ENCODE peak calls at places on chromosomes 6 and 20, in seven cellular contexts. R is K562, W is H1, K is SK-N-SH, B is HCT116, Z is GM12878, P is HepG2. H is an unnamed sample.

GRCh38 chr6:170316071-170316470 is 9.5 kb downstream of the FAM120B start:
- DNase-seq in R (no peak), W (no peak), K (no peak), B (no peak), Z (no peak), P (no peak), H (no peak)

GRCh38 chr20:5215592-5216304 is 88.9 kb downstream of the CDS2 start:
- DNase-seq in R (no peak), W (no peak), K (no peak), B (no peak), Z (no peak), P (no peak), H (no peak)

GRCh38 chr6:111804627-111805235 is 68.5 kb downstream of the FYN start:
- DNase-seq in R (peak), W (no peak), K (no peak), B (no peak), Z (peak), P (no peak), H (no peak)

GRCh38 chr20:48465271-48465670 is 362.5 kb downstream of the PREX1 start:
- DNase-seq in R (no peak), W (no peak), K (no peak), B (no peak), Z (no peak), P (no peak), H (no peak)

GRCh38 chr6:121647905-121648304 is 212.5 kb downstream of the GJA1 start:
- DNase-seq in R (no peak), W (no peak), K (no peak), B (no peak), Z (no peak), P (no peak), H (no peak)

GRCh38 chr6:44734886-44735630 is 347.6 kb downstream of the CDC5L start:
- DNase-seq in R (no peak), W (no peak), K (no peak), B (no peak), Z (peak), P (no peak), H (no peak)

GRCh38 chr20:20217626-20218025 is 150.3 kb upstream of the INSM1 start:
- DNase-seq in R (no peak), W (no peak), K (no peak), B (no peak), Z (no peak), P (no peak), H (no peak)

GRCh38 chr6:168326294-168327261 is 7.0 kb upstream of the DACT2 start:
- DNase-seq in R (no peak), W (no peak), K (no peak), B (no peak), Z (no peak), P (peak), H (no peak)

GRCh38 chr6:124389127-124389526 is 573.1 kb upstream of the RNF217 start:
- DNase-seq in R (no peak), W (no peak), K (no peak), B (no peak), Z (no peak), P (no peak), H (no peak)

GRCh38 chr20:38260378-38261053 is at the start of gene KIAA1755:
- DNase-seq in R (no peak), W (no peak), K (peak), B (no peak), Z (no peak), P (peak), H (no peak)
- TF ChIP-seq JUND in R (no peak), W (no peak), K (no peak), B (no peak), Z (no peak), P (no peak), H (no peak)

DNA sequence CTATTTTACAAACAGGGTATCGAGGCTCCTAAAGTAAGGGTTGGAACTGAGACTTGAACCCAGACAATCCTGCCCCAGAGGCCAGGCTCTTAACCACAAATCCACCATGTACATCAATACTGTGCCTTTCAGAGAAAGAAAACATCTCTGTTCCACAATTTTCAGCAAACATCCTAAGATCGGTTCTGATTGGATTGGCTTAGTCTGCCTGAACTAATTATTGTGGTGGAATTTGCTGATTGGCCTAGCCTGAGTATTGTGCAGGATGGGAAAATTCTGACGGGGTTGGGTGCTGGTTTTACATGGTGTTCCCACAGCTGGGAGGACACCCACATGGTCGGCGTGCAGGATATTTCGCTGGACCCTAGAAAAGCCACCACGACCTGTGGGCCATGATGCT is at the start of gene CLPSL1:
- DNase-seq in R (no peak), W (no peak), K (no peak), B (no peak), Z (no peak), P (no peak), H (no peak)
- TF ChIP-seq JUND in R (no peak), W (no peak), K (no peak), B (no peak), Z (no peak), P (no peak), H (no peak)

GRCh38 chr6:128370072-128370471 is 150.3 kb downstream of the PTPRK start:
- DNase-seq in R (no peak), W (no peak), K (no peak), B (no peak), Z (no peak), P (peak), H (no peak)
- TF ChIP-seq JUND in R (no peak), W (no peak), K (peak), B (peak), Z (no peak), P (no peak), H (no peak)

GRCh38 chr20:46011631-46012482 is 3.1 kb downstream of the MMP9 start:
- DNase-seq in R (peak), W (peak), K (peak), B (peak), Z (no peak), P (peak), H (peak)

GRCh38 chr20:46013826-46014516 is 5.3 kb downstream of the MMP9 start:
- DNase-seq in R (peak), W (no peak), K (peak), B (peak), Z (no peak), P (peak), H (peak)

GRCh38 chr20:46012926-46013825 is 4.5 kb downstream of the MMP9 start:
- DNase-seq in R (no peak), W (no peak), K (peak), B (no peak), Z (no peak), P (no peak), H (no peak)

GRCh38 chr20:46017272-46017671 is 8.6 kb downstream of the MMP9 start:
- DNase-seq in R (no peak), W (no peak), K (no peak), B (no peak), Z (no peak), P (no peak), H (no peak)

DNA sequence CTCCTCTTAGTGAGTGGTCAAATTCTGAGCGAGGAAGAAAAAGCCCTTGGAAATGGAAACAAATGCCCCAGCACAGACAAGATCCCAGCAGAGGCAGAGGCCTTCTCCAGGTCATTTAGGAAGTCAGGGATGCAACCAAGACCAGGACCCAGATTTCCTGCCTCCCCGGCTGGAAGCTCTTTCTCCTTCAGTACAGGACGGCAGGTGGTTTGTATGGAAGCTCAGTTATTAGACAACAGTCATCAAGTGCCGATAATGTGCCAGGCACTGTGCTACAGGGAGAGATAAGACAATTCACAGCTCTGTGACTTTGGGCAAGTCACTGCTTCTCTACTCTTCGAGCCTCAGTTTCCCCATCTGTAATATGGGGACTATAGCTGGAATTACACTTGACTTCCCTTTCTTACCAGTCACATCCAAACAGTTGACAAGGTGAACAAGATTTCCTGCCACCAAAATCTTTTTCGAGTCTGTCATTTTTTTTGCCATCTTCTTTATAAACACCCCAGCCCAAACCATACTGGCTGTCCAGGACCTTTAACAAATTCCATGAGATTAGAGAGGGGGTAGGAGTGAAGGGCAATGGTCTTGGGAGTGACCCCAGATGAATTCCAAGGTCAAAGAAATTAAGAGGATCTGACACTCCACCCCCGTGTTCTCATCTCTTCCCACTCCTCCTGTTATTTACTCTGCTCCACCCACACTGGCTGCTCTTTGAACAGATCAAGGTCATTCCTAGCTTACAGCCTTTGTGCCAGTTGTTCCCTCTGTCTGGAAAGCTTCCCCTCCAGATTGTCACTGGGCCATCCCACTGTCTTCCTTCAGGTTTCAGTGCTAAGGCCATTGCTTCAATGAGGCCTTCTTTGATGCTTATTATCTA is 6.0 kb downstream of the MMP9 start:
- DNase-seq in R (no peak), W (no peak), K (no peak), B (no peak), Z (no peak), P (peak), H (no peak)
- TF ChIP-seq JUND in R (no peak), W (no peak), K (no peak), B (no peak), Z (no peak), P (no peak), H (no peak)

GRCh38 chr6:137923866-137924616 is 57.0 kb downstream of the TNFAIP3 start:
- DNase-seq in R (no peak), W (no peak), K (no peak), B (no peak), Z (no peak), P (no peak), H (no peak)

GRCh38 chr6:137926985-137927384 is 59.9 kb downstream of the TNFAIP3 start:
- DNase-seq in R (no peak), W (no peak), K (no peak), B (no peak), Z (no peak), P (no peak), H (no peak)

GRCh38 chr6:137927777-137928218 is 60.7 kb downstream of the TNFAIP3 start:
- DNase-seq in R (peak), W (no peak), K (no peak), B (no peak), Z (peak), P (no peak), H (no peak)

GRCh38 chr6:137926207-137926731 is 59.2 kb downstream of the TNFAIP3 start:
- DNase-seq in R (peak), W (peak), K (no peak), B (peak), Z (no peak), P (no peak), H (no peak)

DNA sequence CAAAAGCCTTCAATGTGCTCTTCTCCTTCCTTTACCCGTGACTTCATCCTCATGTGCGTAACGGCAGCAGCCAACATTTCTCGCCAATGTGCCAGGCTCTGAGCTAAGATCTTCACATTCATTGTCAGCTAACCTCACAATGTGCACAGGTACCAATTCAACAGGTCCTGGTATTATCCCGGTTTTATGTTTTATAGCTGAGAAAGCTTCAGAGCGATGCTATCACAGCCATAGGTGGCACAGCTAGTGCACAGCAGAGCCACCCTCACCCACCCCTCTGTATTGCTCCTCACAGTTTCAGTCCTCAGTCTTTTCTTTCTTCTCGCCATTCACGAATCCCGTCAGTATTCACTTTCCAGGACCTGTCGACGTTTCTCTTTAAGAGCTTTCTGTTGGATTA is 58.2 kb downstream of the TNFAIP3 start:
- DNase-seq in R (no peak), W (no peak), K (no peak), B (no peak), Z (no peak), P (no peak), H (no peak)
- TF ChIP-seq JUND in R (no peak), W (no peak), K (no peak), B (no peak), Z (no peak), P (no peak), H (no peak)

GRCh38 chr6:105646391-105646867 is 243.5 kb upstream of the PREP start:
- DNase-seq in R (no peak), W (no peak), K (no peak), B (no peak), Z (peak), P (no peak), H (no peak)
- TF ChIP-seq JUND in R (no peak), W (no peak), K (no peak), B (no peak), Z (peak), P (no peak), H (no peak)

DNA sequence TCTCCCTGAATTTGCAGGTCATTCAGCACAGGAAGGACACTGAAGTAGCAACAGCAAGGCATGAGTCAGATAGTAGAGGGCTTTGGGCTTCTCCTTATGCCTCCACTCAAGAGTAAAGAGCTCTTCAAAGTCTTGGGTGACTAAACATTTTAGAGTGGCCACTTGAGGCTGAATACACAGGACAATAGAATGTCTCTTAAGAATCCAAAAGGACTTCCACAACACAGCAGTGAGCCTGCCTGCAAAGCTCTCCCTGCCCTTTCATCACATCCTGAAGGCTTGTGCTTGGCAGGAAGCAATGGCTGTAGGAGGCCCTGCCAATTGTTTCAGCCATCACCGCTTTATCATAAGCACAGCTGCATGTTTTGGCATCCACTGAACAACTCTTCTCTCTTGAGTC is 36.8 kb downstream of the FOXQ1 start:
- DNase-seq in R (no peak), W (no peak), K (no peak), B (no peak), Z (no peak), P (no peak), H (no peak)
- TF ChIP-seq JUND in R (no peak), W (peak), K (no peak), B (no peak), Z (no peak), P (no peak), H (no peak)